ENCODE peak calls at places on chromosomes 7 and 10, in nine cellular contexts. I is COR-L47, T is activated B cell treated with CpG ODN at 0.5 μM for 24 hours, E is myocyte, Y is astrocyte of the spinal cord, J is HuH-7.5, S is hepatocyte, Q is fibroblast of the aortic adventitia, M is GM18507. C is an unnamed sample.

GRCh38 chr7:1845536-1846311 is 175.6 kb downstream of the ELFN1 start:
- DNase-seq in J (no peak), I (no peak), S (no peak), T (no peak), M (no peak), Y (no peak), Q (no peak), E (no peak), C (no peak)

GRCh38 chr7:17495655-17496396 is 197.4 kb downstream of the AHR start:
- DNase-seq in E (no peak), T (no peak), M (no peak), J (no peak), I (no peak), S (no peak), Q (no peak), Y (no peak), C (no peak)

GRCh38 chr7:93284908-93285307 is 52.7 kb downstream of the VPS50 start:
- DNase-seq in M (no peak), S (no peak), T (no peak), Y (no peak), Q (peak), I (no peak), J (no peak), E (no peak), C (no peak)

GRCh38 chr7:152522551-152522950 is 86.7 kb upstream of the KMT2C start:
- DNase-seq in J (no peak), Q (peak), E (peak), M (no peak), T (no peak), Y (no peak), I (peak), S (no peak), C (no peak)

GRCh38 chr7:140212100-140212881 is 35.5 kb upstream of the KDM7A start:
- DNase-seq in S (no peak), Y (no peak), T (no peak), Q (peak), E (no peak), J (no peak), M (peak), I (no peak), C (no peak)

GRCh38 chr7:4731803-4732202 is 43.6 kb upstream of the AP5Z1 start:
- DNase-seq in Y (no peak), E (no peak), J (no peak), S (no peak), M (no peak), I (no peak), Q (no peak), T (no peak), C (no peak)

GRCh38 chr10:122127943-122128342 is 139.0 kb downstream of the TACC2 start:
- DNase-seq in S (peak), Y (peak), M (no peak), I (no peak), E (peak), T (no peak), Q (no peak), J (no peak), C (no peak)

GRCh38 chr7:33854951-33855350 is 50.4 kb upstream of the BMPER start:
- DNase-seq in E (peak), T (no peak), Q (peak), J (no peak), I (no peak), M (no peak), Y (peak), S (no peak), C (no peak)

GRCh38 chr7:24245362-24245761 is 38.6 kb upstream of the NPY start:
- DNase-seq in Y (no peak), J (no peak), T (no peak), I (no peak), S (no peak), E (no peak), Q (no peak), M (no peak), C (no peak)

GRCh38 chr7:157904211-157904865 is 567.5 kb downstream of the DNAJB6 start:
- DNase-seq in Q (no peak), E (no peak), J (no peak), Y (no peak), T (no peak), M (no peak), S (no peak), I (no peak), C (no peak)

GRCh38 chr7:27329917-27330316 is 87.3 kb downstream of the EVX1 start:
- DNase-seq in T (no peak), M (no peak), Y (no peak), E (no peak), S (no peak), I (no peak), J (no peak), Q (peak), C (no peak)

GRCh38 chr7:73977626-73978618 is 50.1 kb upstream of the ELN start:
- DNase-seq in Y (no peak), J (no peak), I (no peak), S (peak), E (no peak), M (no peak), Q (peak), T (no peak), C (no peak)

GRCh38 chr10:797179-797578 is 107.7 kb upstream of the DIP2C start:
- DNase-seq in E (no peak), M (no peak), I (no peak), J (no peak), T (no peak), Q (no peak), Y (no peak), S (no peak), C (no peak)

GRCh38 chr7:322111-322671 is 32.2 kb downstream of the FOXL3 start:
- DNase-seq in M (peak), E (peak), Q (peak), I (no peak), T (peak), Y (no peak), S (peak), J (peak), C (peak)

GRCh38 chr7:75971309-75971960 is 23.0 kb downstream of the TMEM120A start:
- DNase-seq in Y (no peak), E (no peak), T (no peak), I (no peak), J (no peak), Q (no peak), M (no peak), S (no peak), C (no peak)

GRCh38 chr10:17265468-17265867 is 37.4 kb downstream of the VIM start:
- DNase-seq in Y (no peak), S (no peak), E (no peak), J (no peak), I (no peak), T (no peak), M (no peak), Q (no peak), C (no peak)

GRCh38 chr7:2171855-2172254 is 60.9 kb downstream of the MAD1L1 start:
- DNase-seq in Q (no peak), Y (no peak), I (no peak), M (no peak), E (peak), J (no peak), T (no peak), S (no peak), C (no peak)

GRCh38 chr10:84654671-84655070 is 326.3 kb downstream of the CCSER2 start:
- DNase-seq in M (peak), E (no peak), I (no peak), J (no peak), T (no peak), Y (no peak), Q (no peak), S (peak), C (no peak)

GRCh38 chr10:12419279-12419847 is 70.0 kb downstream of the CAMK1D start:
- DNase-seq in E (peak), J (no peak), Q (peak), S (peak), T (no peak), Y (peak), M (no peak), I (no peak), C (no peak)

GRCh38 chr7:93161181-93161762 is 13.1 kb upstream of the SAMD9L start:
- DNase-seq in M (no peak), Q (no peak), S (peak), E (no peak), I (no peak), T (no peak), Y (no peak), J (no peak), C (no peak)

C was measured in natural killer cell.